ENCODE peak calls at places on chromosomes 4 and X, in six cellular contexts. One of them, this sample, is unnamed.

GRCh38 chr4:176393306-176394013 is 73.7 kb downstream of the SPCS3 start:
- DNase-seq in cardiac muscle cell: no peak
- DNase-seq in Peyer's patch: no peak
- DNase-seq in tibial nerve: no peak
- DNase-seq in breast epithelium: no peak
- DNase-seq in tibial artery: no peak
- DNase-seq in this sample: no peak

GRCh38 chrX:155065035-155065734 is 5.8 kb downstream of the CMC4 start:
- DNase-seq in cardiac muscle cell: peak; percentile 72
- DNase-seq in Peyer's patch: no peak
- DNase-seq in tibial nerve: no peak
- DNase-seq in breast epithelium: no peak
- DNase-seq in tibial artery: no peak
- DNase-seq in this sample: no peak

GRCh38 chrX:68018248-68019203 is 414.8 kb downstream of the OPHN1 start:
- DNase-seq in cardiac muscle cell: peak; percentile 35
- DNase-seq in Peyer's patch: no peak
- DNase-seq in tibial nerve: no peak
- DNase-seq in breast epithelium: no peak
- DNase-seq in tibial artery: no peak
- DNase-seq in this sample: no peak

GRCh38 chr4:120923201-120923522 is 636 bp upstream of the PRDM5 start:
- DNase-seq in cardiac muscle cell: no peak
- DNase-seq in Peyer's patch: no peak
- DNase-seq in tibial nerve: no peak
- DNase-seq in breast epithelium: no peak
- DNase-seq in tibial artery: no peak
- DNase-seq in this sample: no peak

GRCh38 chr4:20259707-20260106 is 8.0 kb downstream of the SLIT2 start:
- DNase-seq in cardiac muscle cell: peak; percentile 46
- DNase-seq in Peyer's patch: no peak
- DNase-seq in tibial nerve: no peak
- DNase-seq in breast epithelium: no peak
- DNase-seq in tibial artery: no peak
- DNase-seq in this sample: no peak

GRCh38 chr4:88866862-88867550 is 169.4 kb upstream of the NAP1L5 start:
- DNase-seq in cardiac muscle cell: no peak
- DNase-seq in Peyer's patch: no peak
- DNase-seq in tibial nerve: no peak
- DNase-seq in breast epithelium: no peak
- DNase-seq in tibial artery: no peak
- DNase-seq in this sample: no peak

GRCh38 chr4:3873446-3874415 is 107.5 kb downstream of the ADRA2C start:
- DNase-seq in cardiac muscle cell: no peak
- DNase-seq in Peyer's patch: peak; percentile 37
- DNase-seq in tibial nerve: no peak
- DNase-seq in breast epithelium: no peak
- DNase-seq in tibial artery: peak; percentile 63
- DNase-seq in this sample: no peak

GRCh38 chrX:13669246-13669689 is 16.3 kb downstream of the TCEANC start:
- DNase-seq in cardiac muscle cell: peak; percentile 95
- DNase-seq in Peyer's patch: peak; percentile 56
- DNase-seq in tibial nerve: peak; percentile 41
- DNase-seq in breast epithelium: peak; percentile 70
- DNase-seq in tibial artery: peak; percentile 69
- DNase-seq in this sample: peak; percentile 59

GRCh38 chrX:94045724-94046123 is 371.7 kb downstream of the FAM133A start:
- DNase-seq in cardiac muscle cell: no peak
- DNase-seq in Peyer's patch: no peak
- DNase-seq in tibial nerve: no peak
- DNase-seq in breast epithelium: no peak
- DNase-seq in tibial artery: no peak
- DNase-seq in this sample: no peak

DNA sequence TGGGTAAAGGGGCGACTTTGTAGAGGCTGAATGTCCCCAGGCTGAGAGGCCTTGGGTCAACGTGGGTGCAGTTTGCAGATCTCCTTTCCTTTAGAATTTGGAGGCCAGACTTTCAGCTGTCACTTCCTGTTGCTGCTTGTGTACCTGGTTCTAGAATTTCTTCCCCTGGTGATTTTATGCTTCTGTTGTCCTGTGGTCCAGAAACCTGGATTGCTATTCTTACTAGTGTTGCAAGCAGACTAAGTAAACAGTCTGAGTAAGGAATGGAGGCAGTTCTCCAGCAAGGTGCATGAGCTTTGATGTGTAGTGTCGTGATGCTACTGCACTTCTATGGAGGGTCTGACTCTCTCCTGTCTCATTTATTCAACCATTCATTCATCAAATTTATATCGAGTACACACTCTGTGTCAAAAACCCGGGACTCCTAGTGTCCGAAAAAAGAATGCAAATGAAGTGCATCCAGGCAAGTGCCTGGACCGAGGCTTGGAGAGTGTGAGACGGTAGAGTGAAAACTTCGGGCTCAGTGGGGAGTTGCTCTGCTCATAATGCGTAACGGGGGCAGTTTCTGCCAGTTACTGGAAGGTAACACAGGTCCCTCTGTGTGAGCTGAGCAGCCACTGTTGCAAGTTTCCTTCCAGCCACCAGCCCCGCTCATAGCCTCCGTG is 83.3 kb downstream of the SORCS2 start:
- DNase-seq in cardiac muscle cell: no peak
- DNase-seq in Peyer's patch: no peak
- DNase-seq in tibial nerve: no peak
- DNase-seq in breast epithelium: no peak
- DNase-seq in tibial artery: no peak
- DNase-seq in this sample: no peak
- TF ChIP-seq CTCF in cardiac muscle cell: no peak
- TF ChIP-seq CTCF in Peyer's patch: no peak
- TF ChIP-seq CTCF in tibial nerve: no peak
- TF ChIP-seq CTCF in breast epithelium: no peak
- TF ChIP-seq CTCF in tibial artery: no peak
- TF ChIP-seq CTCF in this sample: no peak

GRCh38 chrX:28625223-28625622 is 38.0 kb downstream of the IL1RAPL1 start:
- DNase-seq in cardiac muscle cell: no peak
- DNase-seq in Peyer's patch: no peak
- DNase-seq in tibial nerve: no peak
- DNase-seq in breast epithelium: no peak
- DNase-seq in tibial artery: no peak
- DNase-seq in this sample: no peak
- H3K4me3 ChIP-seq in cardiac muscle cell: no peak overlapping the region
- H3K4me3 ChIP-seq in Peyer's patch: no peak overlapping the region
- H3K4me3 ChIP-seq in tibial nerve: no peak overlapping the region
- H3K4me3 ChIP-seq in breast epithelium: no peak overlapping the region
- H3K4me3 ChIP-seq in tibial artery: no peak overlapping the region
- H3K4me3 ChIP-seq in this sample: no peak overlapping the region

DNA sequence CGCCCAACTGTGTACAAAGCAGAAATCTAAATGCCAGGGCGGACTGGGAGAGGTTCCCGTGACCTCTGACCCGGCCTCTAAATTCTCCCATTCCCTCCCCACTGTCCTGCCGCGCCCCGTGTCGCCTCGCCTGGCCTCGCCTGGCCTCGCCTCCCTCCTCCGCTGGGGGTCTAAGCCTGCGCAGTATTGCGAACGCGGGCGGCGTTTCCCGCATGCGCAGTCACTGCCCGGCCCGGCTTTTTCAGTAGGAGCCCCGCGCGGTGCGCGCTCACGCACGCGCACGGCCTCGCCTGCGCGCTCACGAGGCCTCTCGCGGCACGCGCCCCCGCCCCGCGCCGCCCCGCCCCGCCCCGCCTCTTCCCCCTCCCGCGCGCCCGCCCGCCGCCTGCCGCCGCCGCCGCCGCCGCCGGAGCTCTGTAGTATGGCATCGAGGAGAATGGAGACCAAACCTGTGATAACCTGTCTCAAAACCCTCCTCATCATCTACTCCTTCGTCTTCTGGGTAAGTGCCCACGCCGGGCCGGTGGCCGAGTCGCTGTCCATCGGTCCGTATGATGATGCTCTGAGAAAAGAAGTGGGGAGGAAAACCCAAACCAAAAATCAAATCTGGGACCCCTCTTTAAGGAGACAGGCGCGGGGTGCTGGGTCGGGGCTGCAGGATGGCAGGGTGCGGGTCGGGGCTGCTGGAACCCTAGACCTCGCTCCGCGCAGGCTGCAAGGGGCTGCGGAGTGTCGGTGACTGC is at the start of gene TSPAN7:
- DNase-seq in cardiac muscle cell: peak; percentile 78
- DNase-seq in Peyer's patch: peak; percentile 86
- DNase-seq in tibial nerve: peak; percentile 53
- DNase-seq in breast epithelium: peak; percentile 63
- DNase-seq in tibial artery: peak; percentile 82
- DNase-seq in this sample: peak; percentile 82
- H3K27ac ChIP-seq in cardiac muscle cell: no peak within 1 kb of the TSS
- H3K27ac ChIP-seq in Peyer's patch: peak within 1 kb of the TSS; percentile 26
- H3K27ac ChIP-seq in tibial nerve: peak within 1 kb of the TSS; percentile 64
- H3K27ac ChIP-seq in breast epithelium: peak within 1 kb of the TSS; percentile 56
- H3K27ac ChIP-seq in tibial artery: no peak within 1 kb of the TSS
- H3K27ac ChIP-seq in this sample: peak within 1 kb of the TSS; percentile 69

GRCh38 chrX:134548844-134549205 is 88.9 kb downstream of the HPRT1 start:
- DNase-seq in cardiac muscle cell: no peak
- DNase-seq in Peyer's patch: no peak
- DNase-seq in tibial nerve: no peak
- DNase-seq in breast epithelium: no peak
- DNase-seq in tibial artery: no peak
- DNase-seq in this sample: no peak

GRCh38 chrX:134547047-134547679 is 87.2 kb downstream of the HPRT1 start:
- DNase-seq in cardiac muscle cell: peak; percentile 52
- DNase-seq in Peyer's patch: no peak
- DNase-seq in tibial nerve: no peak
- DNase-seq in breast epithelium: no peak
- DNase-seq in tibial artery: no peak
- DNase-seq in this sample: no peak

GRCh38 chrX:134554291-134554690 is 94.3 kb downstream of the HPRT1 start:
- DNase-seq in cardiac muscle cell: no peak
- DNase-seq in Peyer's patch: no peak
- DNase-seq in tibial nerve: no peak
- DNase-seq in breast epithelium: no peak
- DNase-seq in tibial artery: no peak
- DNase-seq in this sample: no peak

GRCh38 chrX:134548257-134548732 is 88.3 kb downstream of the HPRT1 start:
- DNase-seq in cardiac muscle cell: peak; percentile 34
- DNase-seq in Peyer's patch: no peak
- DNase-seq in tibial nerve: no peak
- DNase-seq in breast epithelium: no peak
- DNase-seq in tibial artery: no peak
- DNase-seq in this sample: no peak

GRCh38 chrX:134551365-134552095 is 91.6 kb downstream of the HPRT1 start:
- DNase-seq in cardiac muscle cell: peak; percentile 56
- DNase-seq in Peyer's patch: no peak
- DNase-seq in tibial nerve: no peak
- DNase-seq in breast epithelium: no peak
- DNase-seq in tibial artery: no peak
- DNase-seq in this sample: no peak
- TF ChIP-seq CTCF in cardiac muscle cell: no peak
- TF ChIP-seq CTCF in Peyer's patch: no peak
- TF ChIP-seq CTCF in tibial nerve: no peak
- TF ChIP-seq CTCF in breast epithelium: no peak
- TF ChIP-seq CTCF in tibial artery: no peak
- TF ChIP-seq CTCF in this sample: no peak

DNA sequence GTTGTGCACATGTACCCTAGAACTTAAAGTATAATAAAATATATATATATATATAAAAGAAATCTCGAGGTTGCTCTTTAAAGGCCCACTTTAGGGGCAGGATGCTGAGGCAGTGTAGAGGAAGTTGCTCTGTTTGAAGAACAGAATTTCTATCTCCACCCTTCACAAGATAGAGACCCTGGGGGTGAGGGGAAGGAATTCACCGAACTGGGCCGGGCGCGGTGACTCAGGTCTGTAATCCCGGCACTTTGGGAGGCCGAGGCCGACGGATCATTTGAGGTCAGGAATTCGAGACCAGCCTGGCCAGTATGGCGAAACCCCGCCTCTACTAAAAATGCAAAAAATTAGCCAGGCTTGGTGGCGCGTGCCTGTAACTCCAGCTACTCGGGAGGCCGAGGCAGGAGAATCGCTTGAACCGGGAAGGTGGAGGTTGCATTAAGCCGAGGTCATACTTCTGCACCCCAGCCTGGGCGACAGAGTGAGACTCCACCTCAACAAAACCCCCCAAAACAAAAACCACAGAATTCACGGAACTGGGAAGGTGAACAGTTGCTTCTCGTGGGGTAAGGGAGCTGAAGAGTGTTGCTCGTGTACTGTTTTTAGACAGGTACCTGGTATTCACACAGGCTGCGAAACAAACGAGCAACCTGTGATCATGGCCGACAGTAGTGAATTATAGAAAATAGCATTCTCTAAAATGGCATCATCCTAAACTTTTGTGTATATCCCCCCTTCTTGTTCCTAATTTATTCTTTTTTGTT is 6.2 kb downstream of the PLAC8 start:
- DNase-seq in cardiac muscle cell: no peak
- DNase-seq in Peyer's patch: no peak
- DNase-seq in tibial nerve: no peak
- DNase-seq in breast epithelium: no peak
- DNase-seq in tibial artery: no peak
- DNase-seq in this sample: no peak
- H3K4me3 ChIP-seq in cardiac muscle cell: no peak overlapping the region
- H3K4me3 ChIP-seq in Peyer's patch: no peak overlapping the region
- H3K4me3 ChIP-seq in tibial nerve: no peak overlapping the region
- H3K4me3 ChIP-seq in breast epithelium: no peak overlapping the region
- H3K4me3 ChIP-seq in tibial artery: no peak overlapping the region
- H3K4me3 ChIP-seq in this sample: no peak overlapping the region

This sample was measured in heart right ventricle.